ENCODE peak calls at places on chromosome 16, in six cellular contexts. One of them, this sample, is unnamed.

GRCh38 chr16:27840311-27841060 is 223.0 kb downstream of the GSG1L start:
- DNase-seq in fibroblast of mammary gland: no peak
- DNase-seq in upper lobe of right lung: peak
- DNase-seq in esophagus squamous epithelium: no peak
- DNase-seq in heart right ventricle: no peak
- DNase-seq in heart left ventricle: no peak
- DNase-seq in this sample: no peak

GRCh38 chr16:8736123-8736680 is 61.2 kb downstream of the TMEM186 start:
- DNase-seq in fibroblast of mammary gland: no peak
- DNase-seq in upper lobe of right lung: peak
- DNase-seq in esophagus squamous epithelium: no peak
- DNase-seq in heart right ventricle: no peak
- DNase-seq in heart left ventricle: no peak
- DNase-seq in this sample: no peak

GRCh38 chr16:1333149-1333812 is at the start of gene BAIAP3:
- DNase-seq in fibroblast of mammary gland: no peak
- DNase-seq in upper lobe of right lung: no peak
- DNase-seq in esophagus squamous epithelium: no peak
- DNase-seq in heart right ventricle: no peak
- DNase-seq in heart left ventricle: peak
- DNase-seq in this sample: peak

GRCh38 chr16:67884684-67885083 is at the start of gene NRN1L:
- DNase-seq in fibroblast of mammary gland: peak
- DNase-seq in upper lobe of right lung: peak
- DNase-seq in esophagus squamous epithelium: no peak
- DNase-seq in heart right ventricle: peak
- DNase-seq in heart left ventricle: peak
- DNase-seq in this sample: peak

GRCh38 chr16:83713597-83713996 is 94.2 kb upstream of the HSBP1 start:
- DNase-seq in fibroblast of mammary gland: no peak
- DNase-seq in upper lobe of right lung: no peak
- DNase-seq in esophagus squamous epithelium: no peak
- DNase-seq in heart right ventricle: no peak
- DNase-seq in heart left ventricle: no peak
- DNase-seq in this sample: no peak

GRCh38 chr16:70740919-70741778 is 55.3 kb upstream of the MTSS2 start:
- DNase-seq in fibroblast of mammary gland: peak
- DNase-seq in upper lobe of right lung: no peak
- DNase-seq in esophagus squamous epithelium: no peak
- DNase-seq in heart right ventricle: no peak
- DNase-seq in heart left ventricle: no peak
- DNase-seq in this sample: peak

GRCh38 chr16:75250809-75251279 is 580 bp downstream of the BCAR1 start:
- DNase-seq in fibroblast of mammary gland: no peak
- DNase-seq in upper lobe of right lung: peak
- DNase-seq in esophagus squamous epithelium: no peak
- DNase-seq in heart right ventricle: no peak
- DNase-seq in heart left ventricle: no peak
- DNase-seq in this sample: peak

GRCh38 chr16:1261131-1261917 is 5.5 kb downstream of the TPSD1 start:
- DNase-seq in fibroblast of mammary gland: no peak
- DNase-seq in upper lobe of right lung: no peak
- DNase-seq in esophagus squamous epithelium: no peak
- DNase-seq in heart right ventricle: no peak
- DNase-seq in heart left ventricle: peak
- DNase-seq in this sample: no peak

GRCh38 chr16:85923153-85924021 is 24.4 kb downstream of the IRF8 start:
- DNase-seq in fibroblast of mammary gland: peak
- DNase-seq in upper lobe of right lung: no peak
- DNase-seq in esophagus squamous epithelium: no peak
- DNase-seq in heart right ventricle: no peak
- DNase-seq in heart left ventricle: no peak
- DNase-seq in this sample: peak

GRCh38 chr16:57023541-57024249 is 34.3 kb downstream of the NLRC5 start:
- DNase-seq in fibroblast of mammary gland: no peak
- DNase-seq in upper lobe of right lung: no peak
- DNase-seq in esophagus squamous epithelium: no peak
- DNase-seq in heart right ventricle: no peak
- DNase-seq in heart left ventricle: no peak
- DNase-seq in this sample: no peak

GRCh38 chr16:3363793-3364192 is 8.1 kb downstream of the OR2C1 start:
- DNase-seq in fibroblast of mammary gland: no peak
- DNase-seq in upper lobe of right lung: no peak
- DNase-seq in esophagus squamous epithelium: no peak
- DNase-seq in heart right ventricle: no peak
- DNase-seq in heart left ventricle: no peak
- DNase-seq in this sample: no peak

GRCh38 chr16:86317617-86318021 is 192.7 kb upstream of the FOXF1 start:
- DNase-seq in fibroblast of mammary gland: no peak
- DNase-seq in upper lobe of right lung: no peak
- DNase-seq in esophagus squamous epithelium: no peak
- DNase-seq in heart right ventricle: no peak
- DNase-seq in heart left ventricle: no peak
- DNase-seq in this sample: no peak

GRCh38 chr16:51151435-51151950 is 423 bp upstream of the SALL1 start:
- DNase-seq in fibroblast of mammary gland: peak
- DNase-seq in upper lobe of right lung: no peak
- DNase-seq in esophagus squamous epithelium: no peak
- DNase-seq in heart right ventricle: peak
- DNase-seq in heart left ventricle: no peak
- DNase-seq in this sample: peak

GRCh38 chr16:51084074-51084928 is 66.8 kb downstream of the SALL1 start:
- DNase-seq in fibroblast of mammary gland: no peak
- DNase-seq in upper lobe of right lung: no peak
- DNase-seq in esophagus squamous epithelium: no peak
- DNase-seq in heart right ventricle: no peak
- DNase-seq in heart left ventricle: no peak
- DNase-seq in this sample: no peak

GRCh38 chr16:59848314-59848713 is 1114.2 kb upstream of the GOT2 start:
- DNase-seq in fibroblast of mammary gland: no peak
- DNase-seq in upper lobe of right lung: no peak
- DNase-seq in esophagus squamous epithelium: no peak
- DNase-seq in heart right ventricle: no peak
- DNase-seq in heart left ventricle: no peak
- DNase-seq in this sample: peak

DNA sequence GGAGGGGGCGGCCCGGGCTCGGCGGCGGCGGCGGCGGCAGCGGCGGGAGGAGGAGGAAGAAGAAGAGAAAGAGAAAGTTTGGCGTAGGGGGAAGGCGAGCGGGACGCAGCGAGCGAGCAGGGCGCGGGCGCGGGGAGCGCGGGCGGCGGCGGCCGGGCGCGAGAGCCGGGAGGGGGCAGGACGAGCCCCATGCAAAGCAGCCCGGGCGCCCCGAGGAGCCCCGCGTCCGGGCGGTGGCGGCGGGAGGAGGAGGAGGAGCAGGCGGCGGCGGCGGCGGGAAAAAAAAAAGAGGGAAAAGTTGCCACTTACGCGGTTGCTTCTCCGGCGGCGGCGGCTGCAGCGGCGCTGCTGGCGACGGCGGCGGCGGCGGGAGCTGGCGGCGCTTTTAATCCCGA is 10.3 kb upstream of the ZFHX3 start:
- DNase-seq in fibroblast of mammary gland: no peak
- DNase-seq in upper lobe of right lung: peak
- DNase-seq in esophagus squamous epithelium: no peak
- DNase-seq in heart right ventricle: no peak
- DNase-seq in heart left ventricle: peak
- DNase-seq in this sample: peak
- TF ChIP-seq CTCF in fibroblast of mammary gland: no peak
- TF ChIP-seq CTCF in upper lobe of right lung: no peak
- TF ChIP-seq CTCF in esophagus squamous epithelium: no peak
- TF ChIP-seq CTCF in heart right ventricle: peak
- TF ChIP-seq CTCF in heart left ventricle: no peak
- TF ChIP-seq CTCF in this sample: no peak

GRCh38 chr16:55660026-55660425 is 4.2 kb downstream of the SLC6A2 start:
- DNase-seq in fibroblast of mammary gland: no peak
- DNase-seq in upper lobe of right lung: no peak
- DNase-seq in esophagus squamous epithelium: no peak
- DNase-seq in heart right ventricle: no peak
- DNase-seq in heart left ventricle: no peak
- DNase-seq in this sample: no peak

GRCh38 chr16:55655709-55656694 is at the start of gene SLC6A2:
- DNase-seq in fibroblast of mammary gland: no peak
- DNase-seq in upper lobe of right lung: no peak
- DNase-seq in esophagus squamous epithelium: no peak
- DNase-seq in heart right ventricle: no peak
- DNase-seq in heart left ventricle: no peak
- DNase-seq in this sample: peak

GRCh38 chr16:55655381-55655708 is 443 bp upstream of the SLC6A2 start:
- DNase-seq in fibroblast of mammary gland: no peak
- DNase-seq in upper lobe of right lung: no peak
- DNase-seq in esophagus squamous epithelium: no peak
- DNase-seq in heart right ventricle: no peak
- DNase-seq in heart left ventricle: no peak
- DNase-seq in this sample: no peak

GRCh38 chr16:55656695-55657092 is 906 bp downstream of the SLC6A2 start:
- DNase-seq in fibroblast of mammary gland: no peak
- DNase-seq in upper lobe of right lung: no peak
- DNase-seq in esophagus squamous epithelium: no peak
- DNase-seq in heart right ventricle: no peak
- DNase-seq in heart left ventricle: no peak
- DNase-seq in this sample: no peak

DNA sequence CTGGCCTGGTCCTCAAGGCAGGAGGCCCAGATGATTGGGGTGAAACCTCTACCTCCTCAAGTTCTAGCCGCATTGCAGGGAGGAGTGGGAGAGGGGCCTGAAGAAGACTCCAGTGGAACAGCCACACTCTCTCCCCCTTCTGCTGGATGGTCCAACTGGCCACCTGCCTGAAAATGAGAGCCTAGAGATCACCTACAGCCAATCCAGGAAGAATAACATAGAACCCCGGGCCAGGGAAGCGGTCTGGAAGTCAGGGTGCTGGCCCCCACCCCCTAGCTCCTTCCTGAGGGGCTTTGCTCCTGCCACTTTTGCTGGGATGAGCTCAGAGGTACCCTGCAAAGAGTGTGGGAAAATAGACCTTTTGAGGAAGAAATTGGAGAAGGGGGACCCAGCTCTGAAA is 1.8 kb downstream of the SLC6A2 start:
- DNase-seq in fibroblast of mammary gland: no peak
- DNase-seq in upper lobe of right lung: no peak
- DNase-seq in esophagus squamous epithelium: no peak
- DNase-seq in heart right ventricle: no peak
- DNase-seq in heart left ventricle: no peak
- DNase-seq in this sample: no peak
- H3K4me3 ChIP-seq in fibroblast of mammary gland: no peak
- H3K4me3 ChIP-seq in upper lobe of right lung: no peak
- H3K4me3 ChIP-seq in esophagus squamous epithelium: no peak
- H3K4me3 ChIP-seq in heart right ventricle: no peak
- H3K4me3 ChIP-seq in heart left ventricle: no peak
- H3K4me3 ChIP-seq in this sample: no peak

DNA sequence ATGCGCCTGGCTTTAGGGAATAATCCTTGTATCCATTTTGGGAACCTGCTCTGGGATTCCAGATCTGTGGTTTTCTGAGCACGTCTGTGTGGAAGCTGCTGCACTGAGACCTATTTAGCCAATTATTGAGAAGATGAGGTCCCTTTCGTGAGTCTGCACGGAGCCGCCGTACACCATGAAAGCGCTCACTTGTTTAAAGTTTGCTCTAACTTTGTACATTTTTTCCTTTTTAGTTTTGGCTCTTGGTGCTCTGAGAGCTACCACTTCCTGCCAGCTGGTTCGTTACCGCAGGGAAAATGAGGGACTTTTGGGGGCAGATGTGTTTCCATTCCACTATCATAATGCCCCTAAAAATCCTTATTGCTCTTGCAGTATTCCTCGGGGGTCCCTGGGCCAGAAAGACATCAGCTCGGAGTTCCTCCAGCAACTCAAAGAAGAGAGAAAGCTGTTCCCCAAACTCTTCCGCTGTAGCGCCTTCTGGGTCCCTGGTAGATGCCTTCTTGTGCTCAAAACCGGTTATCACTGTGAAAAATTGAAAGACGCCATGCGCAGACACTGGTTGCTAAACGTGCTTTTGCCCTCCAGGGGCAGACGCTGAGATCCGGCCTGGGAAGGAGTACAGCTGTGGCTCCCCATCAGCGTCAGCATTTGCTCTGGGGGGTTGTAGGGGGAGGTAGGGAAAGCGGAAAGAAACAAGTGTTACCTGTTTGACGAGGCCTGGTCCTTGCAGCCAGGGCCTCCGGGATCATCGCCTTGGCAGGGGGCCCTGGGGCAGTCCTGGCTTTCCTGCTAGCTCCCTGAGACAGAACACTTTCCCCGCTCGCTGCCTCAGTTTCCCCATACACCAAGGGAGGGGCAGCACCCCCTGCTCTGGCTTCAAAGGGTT is 238.1 kb downstream of the MRTFB start:
- DNase-seq in fibroblast of mammary gland: no peak
- DNase-seq in upper lobe of right lung: no peak
- DNase-seq in esophagus squamous epithelium: no peak
- DNase-seq in heart right ventricle: no peak
- DNase-seq in heart left ventricle: no peak
- DNase-seq in this sample: peak
- TF ChIP-seq CTCF in fibroblast of mammary gland: no peak
- TF ChIP-seq CTCF in upper lobe of right lung: no peak
- TF ChIP-seq CTCF in esophagus squamous epithelium: no peak
- TF ChIP-seq CTCF in heart right ventricle: no peak
- TF ChIP-seq CTCF in heart left ventricle: no peak
- TF ChIP-seq CTCF in this sample: peak

GRCh38 chr16:12327971-12328726 is 351.6 kb downstream of the SNX29 start:
- DNase-seq in fibroblast of mammary gland: no peak
- DNase-seq in upper lobe of right lung: no peak
- DNase-seq in esophagus squamous epithelium: no peak
- DNase-seq in heart right ventricle: no peak
- DNase-seq in heart left ventricle: no peak
- DNase-seq in this sample: no peak
- H3K4me3 ChIP-seq in fibroblast of mammary gland: no peak
- H3K4me3 ChIP-seq in upper lobe of right lung: no peak
- H3K4me3 ChIP-seq in esophagus squamous epithelium: no peak
- H3K4me3 ChIP-seq in heart right ventricle: no peak
- H3K4me3 ChIP-seq in heart left ventricle: no peak
- H3K4me3 ChIP-seq in this sample: no peak

GRCh38 chr16:79392081-79392480 is 208.5 kb downstream of the MAF start:
- DNase-seq in fibroblast of mammary gland: no peak
- DNase-seq in upper lobe of right lung: no peak
- DNase-seq in esophagus squamous epithelium: no peak
- DNase-seq in heart right ventricle: no peak
- DNase-seq in heart left ventricle: no peak
- DNase-seq in this sample: no peak
- TF ChIP-seq CTCF in fibroblast of mammary gland: no peak
- TF ChIP-seq CTCF in upper lobe of right lung: no peak
- TF ChIP-seq CTCF in esophagus squamous epithelium: no peak
- TF ChIP-seq CTCF in heart right ventricle: no peak
- TF ChIP-seq CTCF in heart left ventricle: no peak
- TF ChIP-seq CTCF in this sample: no peak

DNA sequence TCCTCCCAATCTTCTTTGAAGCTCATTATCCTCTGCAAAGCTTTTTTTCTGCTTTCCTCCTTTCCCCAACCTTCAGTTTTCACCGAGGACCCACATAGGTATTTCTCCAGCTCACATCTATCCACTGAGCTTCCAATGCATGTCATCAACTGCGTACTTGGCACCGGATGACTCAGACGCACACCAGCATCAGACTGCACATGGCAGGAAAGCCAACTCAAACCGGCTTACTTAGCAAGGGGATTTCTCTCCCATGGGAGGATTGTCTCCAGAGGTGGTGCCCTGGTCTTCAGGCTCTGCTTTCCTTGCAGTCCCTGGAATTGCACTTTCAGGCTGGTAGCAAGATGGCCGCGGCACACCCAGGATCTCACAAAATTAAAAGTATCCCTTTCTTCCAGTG is 1.7 kb upstream of the AKTIP start:
- DNase-seq in fibroblast of mammary gland: peak
- DNase-seq in upper lobe of right lung: no peak
- DNase-seq in esophagus squamous epithelium: no peak
- DNase-seq in heart right ventricle: no peak
- DNase-seq in heart left ventricle: no peak
- DNase-seq in this sample: no peak
- H3K4me3 ChIP-seq in fibroblast of mammary gland: no peak
- H3K4me3 ChIP-seq in upper lobe of right lung: peak
- H3K4me3 ChIP-seq in esophagus squamous epithelium: peak
- H3K4me3 ChIP-seq in heart right ventricle: no peak
- H3K4me3 ChIP-seq in heart left ventricle: peak
- H3K4me3 ChIP-seq in this sample: no peak

GRCh38 chr16:22007509-22008214 is at the start of gene MOSMO:
- DNase-seq in fibroblast of mammary gland: peak
- DNase-seq in upper lobe of right lung: peak
- DNase-seq in esophagus squamous epithelium: no peak
- DNase-seq in heart right ventricle: peak
- DNase-seq in heart left ventricle: peak
- DNase-seq in this sample: peak
- TF ChIP-seq CTCF in fibroblast of mammary gland: no peak
- TF ChIP-seq CTCF in upper lobe of right lung: no peak
- TF ChIP-seq CTCF in esophagus squamous epithelium: no peak
- TF ChIP-seq CTCF in heart right ventricle: no peak
- TF ChIP-seq CTCF in heart left ventricle: no peak
- TF ChIP-seq CTCF in this sample: no peak

This sample was measured in foreskin fibroblast.